ENCODE peak calls at places on chromosome 2, in six cellular contexts. R, S, F, Y, W and M are unnamed samples.

GRCh38 chr2:31256611-31257382 is 22.8 kb downstream of the EHD3 start:
- DNase-seq in Y (no peak), W (no peak), R (no peak), F (no peak), S (no peak), M (no peak)

GRCh38 chr2:38720613-38721241 is 30.4 kb downstream of the SRSF7 start:
- DNase-seq in F (peak), R (peak), W (peak), S (peak), Y (peak), M (no peak)

GRCh38 chr2:54866868-54867267 is 143.4 kb downstream of the EML6 start:
- DNase-seq in F (no peak), S (no peak), Y (no peak), R (no peak), W (no peak), M (peak)

GRCh38 chr2:98280376-98281102 is 65.7 kb upstream of the CNGA3 start:
- DNase-seq in F (peak), Y (peak), R (no peak), W (no peak), S (no peak), M (peak)

GRCh38 chr2:157897106-157897971 is 21.2 kb upstream of the ACVR1 start:
- DNase-seq in S (no peak), F (no peak), R (no peak), Y (no peak), W (no peak), M (peak)

GRCh38 chr2:150490466-150490865 is 3.0 kb upstream of the RND3 start:
- DNase-seq in S (no peak), Y (no peak), W (no peak), R (no peak), F (no peak), M (no peak)

GRCh38 chr2:193556766-193557470 is 1362.2 kb upstream of the TMEFF2 start:
- DNase-seq in R (no peak), W (no peak), S (no peak), F (peak), Y (peak), M (no peak)

GRCh38 chr2:44768438-44769236 is 172.9 kb upstream of the SIX3 start:
- DNase-seq in S (no peak), R (no peak), W (no peak), F (no peak), Y (no peak), M (no peak)

GRCh38 chr2:42189235-42189566 is 20.0 kb downstream of the EML4 start:
- DNase-seq in W (no peak), F (no peak), Y (no peak), R (no peak), S (no peak), M (no peak)

GRCh38 chr2:27209621-27210401 is 2.0 kb upstream of the ATRAID start:
- DNase-seq in F (peak), W (no peak), R (peak), Y (no peak), S (no peak), M (no peak)

GRCh38 chr2:189022492-189022891 is 48.3 kb downstream of the COL3A1 start:
- DNase-seq in Y (peak), F (peak), S (no peak), W (no peak), R (no peak), M (no peak)

GRCh38 chr2:189022002-189022401 is 47.8 kb downstream of the COL3A1 start:
- DNase-seq in F (peak), R (no peak), Y (peak), S (no peak), W (no peak), M (no peak)

GRCh38 chr2:189020179-189020578 is 46.0 kb downstream of the COL3A1 start:
- DNase-seq in Y (peak), W (no peak), F (peak), S (no peak), R (no peak), M (no peak)

DNA sequence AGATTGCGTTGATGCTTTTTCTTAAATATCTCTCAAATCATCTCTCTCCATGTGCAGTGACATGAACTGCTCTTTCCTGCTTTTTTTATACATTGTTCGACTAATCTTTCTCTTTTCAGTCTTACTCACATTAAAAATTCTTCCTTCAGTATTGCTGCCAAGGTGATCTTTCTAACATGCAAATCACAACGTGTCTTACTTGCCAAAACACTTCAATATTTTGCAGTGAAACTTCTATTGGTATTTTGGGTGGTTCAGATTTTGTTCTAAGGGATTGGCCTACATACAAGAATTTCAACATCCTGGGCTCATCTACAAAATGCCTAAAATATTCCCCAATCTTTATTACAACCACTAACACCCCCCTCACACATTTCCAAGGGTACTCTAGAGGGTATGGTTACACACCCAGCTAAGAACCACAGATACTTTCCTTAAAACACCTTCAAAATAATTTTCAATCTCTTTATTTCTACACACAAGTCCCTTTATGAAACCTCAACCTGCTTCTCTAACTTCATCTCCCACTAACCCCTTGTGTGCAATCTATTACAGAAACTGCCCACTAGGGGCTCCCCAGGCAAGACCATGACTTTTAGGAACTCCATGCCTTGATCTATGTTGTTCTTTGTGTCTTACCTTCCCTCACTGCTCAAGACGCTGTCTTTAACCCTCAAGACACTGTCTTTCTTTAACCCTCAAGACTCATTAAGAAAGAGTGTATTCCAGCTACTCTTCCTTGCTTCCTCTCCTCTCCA is 50.9 kb downstream of the COL3A1 start:
- DNase-seq in W (no peak), Y (peak), R (peak), S (peak), F (peak), M (no peak)
- TF ChIP-seq CTCF in W (no peak), Y (peak), R (peak), S (peak), F (peak), M (peak)

GRCh38 chr2:85728883-85729824 is 24.6 kb upstream of the ATOH8 start:
- DNase-seq in R (peak), W (peak), F (peak), S (peak), Y (peak), M (peak)
- TF ChIP-seq CTCF in R (peak), W (peak), F (peak), S (peak), Y (peak), M (peak)

GRCh38 chr2:46647041-46647440 is 167.7 kb downstream of the TMEM247 start:
- DNase-seq in R (no peak), Y (no peak), W (no peak), F (no peak), S (no peak), M (no peak)

GRCh38 chr2:46645681-46646162 is 166.4 kb downstream of the TMEM247 start:
- DNase-seq in S (no peak), W (no peak), F (peak), Y (peak), R (no peak), M (no peak)

GRCh38 chr2:46643951-46644350 is 164.6 kb downstream of the TMEM247 start:
- DNase-seq in S (no peak), R (no peak), Y (no peak), F (no peak), W (no peak), M (no peak)

GRCh38 chr2:46644690-46645385 is 165.5 kb downstream of the TMEM247 start:
- DNase-seq in S (no peak), F (no peak), W (no peak), Y (no peak), R (no peak), M (no peak)

DNA sequence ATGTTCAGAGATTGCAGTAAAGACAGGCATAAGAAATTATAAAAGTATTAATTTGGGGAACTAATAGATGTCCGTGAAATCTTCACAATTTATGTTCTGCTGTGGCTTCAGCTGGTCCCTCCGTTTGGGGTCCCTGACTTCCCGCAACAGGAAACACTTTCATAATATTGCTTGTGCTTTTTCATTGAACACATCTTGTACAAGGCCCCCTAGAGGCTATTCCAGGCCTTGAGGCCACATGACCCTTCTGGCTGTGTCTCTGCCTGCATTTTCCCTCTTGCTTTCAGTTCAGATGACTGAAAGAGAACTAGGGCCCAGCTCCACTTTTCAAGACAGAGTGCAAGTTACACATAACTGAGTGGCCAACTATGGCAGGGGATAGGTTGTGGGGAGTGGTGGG is 164.1 kb downstream of the TMEM247 start:
- DNase-seq in R (no peak), F (no peak), Y (no peak), W (no peak), S (no peak), M (no peak)
- TF ChIP-seq CTCF in R (no peak), F (peak), Y (no peak), W (no peak), S (peak), M (peak)

GRCh38 chr2:15471606-15472005 is 89.5 kb downstream of the NBAS start:
- DNase-seq in Y (no peak), R (peak), S (no peak), F (no peak), W (no peak), M (no peak)
- TF ChIP-seq CTCF in Y (no peak), R (no peak), S (peak), F (no peak), W (no peak), M (no peak)

GRCh38 chr2:43400508-43400907 is 174.1 kb upstream of the ZFP36L2 start:
- DNase-seq in F (no peak), Y (peak), S (no peak), W (no peak), R (no peak), M (no peak)
- TF ChIP-seq CTCF in F (no peak), Y (peak), S (peak), W (peak), R (no peak), M (no peak)

GRCh38 chr2:208057108-208057507 is 31.8 kb upstream of the PLEKHM3 start:
- DNase-seq in F (no peak), R (no peak), S (no peak), W (no peak), Y (no peak), M (no peak)

GRCh38 chr2:208064220-208064951 is 39.1 kb upstream of the PLEKHM3 start:
- DNase-seq in R (no peak), F (peak), W (no peak), S (no peak), Y (peak), M (peak)

GRCh38 chr2:208065476-208065875 is 40.1 kb upstream of the PLEKHM3 start:
- DNase-seq in S (no peak), W (no peak), F (no peak), R (no peak), Y (no peak), M (no peak)

DNA sequence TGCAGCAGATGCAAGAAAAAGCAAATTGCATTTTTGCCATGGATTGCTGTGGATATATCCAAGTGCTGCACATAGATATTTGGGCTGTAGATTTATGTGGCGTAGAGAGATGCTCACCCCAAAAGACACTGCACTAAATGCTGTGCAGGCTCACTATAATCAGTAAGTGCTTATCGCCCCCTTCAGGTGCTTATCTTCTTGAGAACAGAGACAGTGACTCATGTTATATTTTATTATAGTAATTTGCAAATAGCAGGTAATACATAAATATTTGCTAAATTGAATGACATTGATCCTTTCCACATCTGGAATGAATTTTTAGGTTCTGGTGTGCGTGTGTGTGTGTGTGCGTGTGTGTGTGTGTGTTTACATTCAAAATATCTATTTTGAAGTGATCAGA is 36.8 kb upstream of the PLEKHM3 start:
- DNase-seq in R (peak), W (no peak), F (peak), S (peak), Y (peak), M (no peak)
- TF ChIP-seq CTCF in R (peak), W (no peak), F (peak), S (peak), Y (peak), M (peak)